ENCODE peak calls at places on chromosomes 11 and 22, in four cellular contexts. V is cardiac muscle cell, A is right lobe of liver, I is BJ. H is an unnamed sample.

GRCh38 chr11:83543918-83544491 is 257.8 kb upstream of the CCDC90B start:
- DNase-seq in V (no peak), A (no peak), I (no peak), H (no peak)

GRCh38 chr11:93089474-93090102 is 108.2 kb downstream of the SLC36A4 start:
- DNase-seq in V (peak; percentile 21), I (no peak), A (no peak), H (peak; percentile 53)

GRCh38 chr11:35218956-35219355 is 80.0 kb downstream of the CD44 start:
- DNase-seq in A (no peak), I (peak; percentile 26), V (no peak), H (no peak)

GRCh38 chr11:10519630-10520029 is 21.4 kb downstream of the RNF141 start:
- DNase-seq in A (no peak), V (no peak), I (no peak), H (no peak)

GRCh38 chr11:80898910-80899309 is 1458.1 kb upstream of the TENM4 start:
- DNase-seq in V (no peak), A (no peak), I (no peak), H (no peak)

GRCh38 chr11:70879601-70880285 is 372.6 kb downstream of the SHANK2 start:
- DNase-seq in A (no peak), I (no peak), V (no peak), H (no peak)

GRCh38 chr11:17939542-17939941 is 73.3 kb downstream of the SERGEF start:
- DNase-seq in I (no peak), V (no peak), A (peak; percentile 86), H (no peak)

GRCh38 chr22:50469377-50470305 is 5.2 kb downstream of the SBF1 start:
- DNase-seq in A (no peak), I (no peak), V (no peak), H (peak; percentile 15)

GRCh38 chr11:27613670-27613950 is 86.6 kb downstream of the BDNF start:
- DNase-seq in I (no peak), V (no peak), A (no peak), H (peak; percentile 43)

GRCh38 chr11:69372589-69373250 is 78.8 kb downstream of the MYEOV start:
- DNase-seq in A (no peak), I (no peak), V (no peak), H (no peak)

GRCh38 chr22:29224859-29225410 is 19.2 kb downstream of the EMID1 start:
- DNase-seq in V (no peak), A (no peak), I (no peak), H (no peak)

GRCh38 chr11:132289590-132290256 is 919.3 kb downstream of the NTM start:
- DNase-seq in A (no peak), V (no peak), I (no peak), H (no peak)

GRCh38 chr22:32836286-32836859 is 34.9 kb downstream of the TIMP3 start:
- DNase-seq in I (no peak), V (no peak), A (no peak), H (peak; percentile 38)

GRCh38 chr11:118615282-118615979 is 8.0 kb downstream of the PHLDB1 start:
- DNase-seq in I (no peak), V (peak; percentile 84), A (no peak), H (no peak)

GRCh38 chr22:48084041-48084748 is 1321.7 kb downstream of the TBC1D22A start:
- DNase-seq in V (no peak), A (no peak), I (no peak), H (no peak)
- TF ChIP-seq CTCF in V (no peak), A (no peak), I (no peak), H (no peak)

GRCh38 chr11:86641537-86642270 is 30.7 kb downstream of the ME3 start:
- DNase-seq in V (no peak), I (no peak), A (no peak), H (no peak)
- TF ChIP-seq CTCF in V (no peak), I (no peak), A (no peak), H (no peak)

DNA sequence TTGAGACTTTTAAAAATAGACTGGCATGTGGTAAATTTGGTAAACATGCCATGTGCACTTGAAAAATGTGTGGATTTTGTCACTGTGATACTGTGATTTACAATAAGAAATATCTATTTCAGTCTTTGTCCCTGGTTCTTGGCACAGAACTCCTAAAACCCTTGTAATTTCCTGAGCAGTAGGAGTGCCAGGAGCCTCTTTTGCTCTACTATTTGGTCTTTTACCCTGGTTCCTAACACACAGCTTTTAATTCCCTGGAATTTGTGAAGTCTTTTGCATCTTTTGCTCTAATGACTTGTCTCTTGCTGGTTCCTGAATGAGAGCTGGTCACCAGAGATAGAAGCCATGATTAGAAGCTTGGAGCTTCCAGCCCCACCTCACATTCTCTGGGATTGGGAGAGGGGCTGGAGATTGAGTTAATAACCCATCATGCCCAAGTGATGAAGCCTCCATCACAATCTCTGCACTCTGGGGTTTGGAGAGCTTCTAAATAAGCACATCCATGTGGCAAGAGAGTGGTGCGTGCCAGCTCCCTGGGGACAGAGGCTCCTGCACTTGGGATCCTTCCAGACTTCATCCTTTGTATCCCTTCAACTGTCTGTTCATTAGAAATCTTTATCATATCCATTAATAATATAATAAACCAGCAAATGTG is 27.2 kb upstream of the SYT13 start:
- DNase-seq in V (no peak), I (no peak), A (no peak), H (no peak)
- TF ChIP-seq CTCF in V (no peak), I (no peak), A (no peak), H (no peak)

DNA sequence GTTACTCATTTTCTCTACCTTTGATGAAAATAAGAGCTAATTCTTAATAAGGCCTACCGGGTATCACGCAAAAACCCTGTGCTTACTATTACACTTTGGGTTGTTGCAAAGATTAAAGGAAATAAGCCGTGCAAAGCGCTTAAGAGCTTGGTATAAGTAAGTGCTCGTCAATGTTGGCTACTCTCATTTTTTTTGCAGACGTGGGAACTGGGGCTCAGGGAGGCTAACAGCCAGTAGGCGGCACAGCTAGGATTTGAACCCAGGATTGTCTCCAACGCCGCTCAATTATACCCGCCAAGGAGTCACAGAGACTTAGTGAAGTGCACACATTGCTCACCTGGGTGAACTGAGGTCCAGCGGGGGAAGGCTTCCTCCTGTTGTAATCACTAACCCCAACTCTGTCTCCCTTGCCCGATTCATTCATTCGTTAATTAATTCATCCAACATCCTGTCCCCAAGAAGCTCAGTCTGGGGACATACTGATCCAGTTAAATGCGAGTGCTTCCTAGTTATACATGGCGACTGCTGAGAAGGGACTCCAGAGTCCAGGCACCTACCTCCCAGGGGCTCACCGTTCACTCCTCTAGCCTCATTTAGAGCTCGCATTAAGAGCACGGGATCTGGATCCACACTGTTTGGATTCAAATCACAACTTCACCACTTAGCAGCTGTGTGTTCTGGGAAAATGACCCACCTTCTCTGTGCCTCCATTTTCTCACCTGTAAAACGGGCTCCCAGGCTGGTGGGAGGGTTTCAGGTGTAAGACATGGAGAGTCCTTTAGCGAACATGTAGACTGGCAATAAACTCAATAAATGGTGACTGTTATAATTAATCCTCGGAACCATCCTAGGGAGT is 869 bp upstream of the MTFP1 start:
- DNase-seq in V (peak; percentile 23), I (no peak), A (peak; percentile 63), H (no peak)
- TF ChIP-seq CTCF in V (no peak), I (peak; percentile 32), A (no peak), H (peak; percentile 3)

GRCh38 chr11:43934359-43935130 is 7.9 kb upstream of the C11orf96 start:
- DNase-seq in A (no peak), V (no peak), I (no peak), H (no peak)
- TF ChIP-seq CTCF in A (no peak), V (no peak), I (no peak), H (no peak)

H was measured in fibroblast of pulmonary artery.